ENCODE peak calls at places on chromosomes 2 and 18, in seven cellular contexts. X is fibroblast of pulmonary artery, K is HS-5, W is ovary, J is NCI-H82, Q is NCI-H69, P is DMS153. Z is an unnamed sample.

GRCh38 chr2:165056585-165056984 is 101.3 kb upstream of the SLC38A11 start:
- DNase-seq in Q (no peak), W (no peak), J (no peak), K (no peak), X (no peak), P (no peak), Z (no peak)

GRCh38 chr2:54404270-54404669 is 51.9 kb upstream of the SPTBN1 start:
- DNase-seq in Q (no peak), W (no peak), K (no peak), P (no peak), X (peak), J (no peak), Z (no peak)

GRCh38 chr2:48144777-48145176 is 238.5 kb upstream of the FBXO11 start:
- DNase-seq in X (peak), K (no peak), W (no peak), Q (peak), P (peak), J (peak), Z (no peak)

GRCh38 chr2:196516541-196516940 is 123.0 kb upstream of the CCDC150 start:
- DNase-seq in X (peak), Q (peak), K (no peak), W (no peak), J (no peak), P (no peak), Z (no peak)

GRCh38 chr18:48186084-48186798 is 222.9 kb downstream of the ZBTB7C start:
- DNase-seq in W (no peak), J (peak), X (no peak), P (no peak), Q (peak), K (no peak), Z (no peak)

GRCh38 chr2:76270356-76270755 is 559.6 kb upstream of the GCFC2 start:
- DNase-seq in P (no peak), X (no peak), W (no peak), K (no peak), Q (peak), J (no peak), Z (no peak)

GRCh38 chr2:141317986-141318385 is 812.8 kb downstream of the LRP1B start:
- DNase-seq in J (no peak), X (peak), P (no peak), Q (no peak), W (no peak), K (no peak), Z (no peak)

GRCh38 chr2:28622101-28622499 is 126.2 kb downstream of the PLB1 start:
- DNase-seq in J (no peak), K (no peak), Q (no peak), X (peak), P (no peak), W (no peak), Z (no peak)

GRCh38 chr2:64114063-64114911 is 29.9 kb downstream of the PELI1 start:
- DNase-seq in W (no peak), Q (peak), K (peak), J (no peak), P (no peak), X (peak), Z (no peak)

Z was measured in AG04449.